ENCODE peak calls at places on chromosomes 12 and 14, in eight cellular contexts. B is stimulated activated CD4-positive, alpha-beta T cell treated with anti-CD3 and anti-CD28 coated beads, Interleukin-15, amount 100 ng/mL, for 1 hour; Y is amniotic stem cell; P is prostate gland; J is NCI-H146; E is kidney; N is AG20443; D is psoas muscle. X is an unnamed sample.

GRCh38 chr12:6230321-6231110 is 30.3 kb downstream of the CD9 start:
- DNase-seq in B (peak; percentile 30), Y (no peak), P (peak; percentile 81), J (no peak), E (peak; percentile 85), N (peak; percentile 54), D (peak; percentile 54), X (peak; percentile 93)

GRCh38 chr12:104223599-104224168 is 8.1 kb downstream of the TXNRD1 start:
- DNase-seq in B (no peak), Y (no peak), P (no peak), J (no peak), E (no peak), N (no peak), D (no peak), X (no peak)

GRCh38 chr14:99809376-99809775 is 16.2 kb downstream of the EML1 start:
- DNase-seq in B (no peak), Y (no peak), P (no peak), J (no peak), E (no peak), N (peak; percentile 88), D (peak; percentile 79), X (no peak)

GRCh38 chr14:37888234-37888633 is 292.8 kb downstream of the TTC6 start:
- DNase-seq in B (no peak), Y (no peak), P (no peak), J (no peak), E (no peak), N (no peak), D (no peak), X (no peak)

GRCh38 chr12:92144631-92145480 is 790 bp downstream of the BTG1 start:
- DNase-seq in B (peak; percentile 26), Y (peak; percentile 16), P (peak; percentile 78), J (peak; percentile 91), E (peak; percentile 91), N (peak; percentile 45), D (peak; percentile 60), X (peak; percentile 92)

GRCh38 chr14:68627868-68628604 is 164.8 kb downstream of the ZFP36L1 start:
- DNase-seq in B (peak; percentile 31), Y (no peak), P (peak; percentile 74), J (peak; percentile 38), E (peak; percentile 82), N (no peak), D (no peak), X (peak; percentile 89)

GRCh38 chr12:43206396-43206795 is 345.6 kb downstream of the ADAMTS20 start:
- DNase-seq in B (no peak), Y (no peak), P (no peak), J (no peak), E (no peak), N (no peak), D (no peak), X (no peak)

GRCh38 chr14:99681832-99682148 is 2.3 kb upstream of the CYP46A1 start:
- DNase-seq in B (no peak), Y (no peak), P (no peak), J (peak; percentile 32), E (no peak), N (no peak), D (no peak), X (no peak)

GRCh38 chr12:12747281-12747680 is 30.1 kb downstream of the CDKN1B start:
- DNase-seq in B (no peak), Y (no peak), P (no peak), J (no peak), E (no peak), N (no peak), D (no peak), X (no peak)

GRCh38 chr14:104107611-104108569 is 22.4 kb downstream of the ASPG start:
- DNase-seq in B (no peak), Y (no peak), P (no peak), J (no peak), E (peak; percentile 79), N (no peak), D (peak; percentile 4), X (peak; percentile 59)

GRCh38 chr14:44767646-44768173 is 194.0 kb downstream of the KLHL28 start:
- DNase-seq in B (no peak), Y (no peak), P (no peak), J (peak; percentile 73), E (no peak), N (no peak), D (no peak), X (no peak)

GRCh38 chr14:74333909-74334308 is 14.4 kb upstream of the VRTN start:
- DNase-seq in B (no peak), Y (peak; percentile 16), P (no peak), J (no peak), E (no peak), N (peak; percentile 57), D (no peak), X (no peak)

GRCh38 chr14:90381011-90381790 is 15.6 kb upstream of the CALM1 start:
- DNase-seq in B (no peak), Y (no peak), P (peak; percentile 38), J (peak; percentile 53), E (no peak), N (no peak), D (peak; percentile 44), X (no peak)

GRCh38 chr12:34253674-34254073 is 231.4 kb downstream of the ALG10 start:
- DNase-seq in B (no peak), Y (no peak), P (no peak), J (no peak), E (no peak), N (no peak), D (no peak), X (no peak)

GRCh38 chr14:57295261-57295660 is 26.5 kb downstream of the AP5M1 start:
- DNase-seq in B (no peak), Y (no peak), P (no peak), J (no peak), E (no peak), N (no peak), D (no peak), X (no peak)

GRCh38 chr12:77401062-77401461 is 335.7 kb upstream of the E2F7 start:
- DNase-seq in B (no peak), Y (no peak), P (no peak), J (no peak), E (no peak), N (no peak), D (no peak), X (no peak)

GRCh38 chr14:91327661-91328312 is 83.3 kb upstream of the GPR68 start:
- DNase-seq in B (no peak), Y (no peak), P (no peak), J (no peak), E (no peak), N (no peak), D (no peak), X (no peak)

GRCh38 chr14:69260979-69261605 is 1.1 kb downstream of the GALNT16 start:
- DNase-seq in B (no peak), Y (no peak), P (peak; percentile 14), J (peak; percentile 44), E (peak; percentile 77), N (peak; percentile 64), D (peak; percentile 50), X (peak; percentile 75)

GRCh38 chr14:49999216-49999761 is 106.4 kb downstream of the ARF6 start:
- DNase-seq in B (peak; percentile 51), Y (peak; percentile 59), P (peak; percentile 78), J (no peak), E (peak; percentile 95), N (peak; percentile 83), D (peak; percentile 88), X (peak; percentile 95)

GRCh38 chr12:132385375-132385774 is 56.0 kb upstream of the GALNT9 start:
- DNase-seq in B (no peak), Y (no peak), P (no peak), J (no peak), E (peak; percentile 26), N (no peak), D (no peak), X (no peak)

GRCh38 chr12:104586325-104587048 is 129.7 kb downstream of the CHST11 start:
- DNase-seq in B (no peak), Y (no peak), P (peak; percentile 22), J (no peak), E (no peak), N (no peak), D (no peak), X (no peak)

GRCh38 chr12:114925076-114925475 is 241.1 kb upstream of the TBX3 start:
- DNase-seq in B (no peak), Y (no peak), P (no peak), J (no peak), E (no peak), N (no peak), D (no peak), X (no peak)

GRCh38 chr14:60485600-60486251 is at the start of gene C14orf39:
- DNase-seq in B (no peak), Y (no peak), P (no peak), J (no peak), E (peak; percentile 71), N (peak; percentile 21), D (peak; percentile 55), X (no peak)

GRCh38 chr14:105221598-105222178 is 26.6 kb upstream of the BTBD6 start:
- DNase-seq in B (no peak), Y (no peak), P (no peak), J (no peak), E (no peak), N (no peak), D (no peak), X (no peak)

GRCh38 chr14:78633747-78634146 is 463.6 kb downstream of the NRXN3 start:
- DNase-seq in B (no peak), Y (no peak), P (peak; percentile 57), J (peak; percentile 30), E (no peak), N (no peak), D (no peak), X (no peak)

GRCh38 chr12:96073346-96074336 is 38.3 kb upstream of the LTA4H start:
- DNase-seq in B (no peak), Y (no peak), P (no peak), J (peak; percentile 16), E (no peak), N (no peak), D (no peak), X (no peak)

GRCh38 chr12:78062781-78063180 is 232.1 kb downstream of the NAV3 start:
- DNase-seq in B (no peak), Y (no peak), P (no peak), J (no peak), E (no peak), N (peak; percentile 26), D (no peak), X (no peak)

GRCh38 chr12:127351481-127352010 is 915.4 kb upstream of the TMEM132C start:
- DNase-seq in B (no peak), Y (no peak), P (no peak), J (no peak), E (no peak), N (no peak), D (no peak), X (no peak)

GRCh38 chr14:58918066-58918465 is 270.4 kb upstream of the DAAM1 start:
- DNase-seq in B (no peak), Y (no peak), P (no peak), J (no peak), E (no peak), N (no peak), D (no peak), X (no peak)

GRCh38 chr14:32337759-32338158 is 8.7 kb downstream of the AKAP6 start:
- DNase-seq in B (no peak), Y (no peak), P (no peak), J (no peak), E (no peak), N (no peak), D (no peak), X (no peak)

GRCh38 chr12:15157200-15157599 is 64.0 kb downstream of the RERG start:
- DNase-seq in B (no peak), Y (no peak), P (no peak), J (no peak), E (no peak), N (no peak), D (no peak), X (no peak)

GRCh38 chr14:33564774-33565630 is 385.9 kb downstream of the EGLN3 start:
- DNase-seq in B (no peak), Y (no peak), P (no peak), J (no peak), E (no peak), N (peak; percentile 24), D (no peak), X (no peak)

GRCh38 chr12:58657175-58657574 is 263.1 kb downstream of the LRIG3 start:
- DNase-seq in B (no peak), Y (no peak), P (no peak), J (no peak), E (no peak), N (no peak), D (no peak), X (no peak)

GRCh38 chr12:54991161-54991991 is 6.8 kb upstream of the TESPA1 start:
- DNase-seq in B (no peak), Y (no peak), P (no peak), J (no peak), E (no peak), N (no peak), D (no peak), X (no peak)